ENCODE peak calls at places on chromosome 11, in four cellular contexts. D is IMR-90, K is H9, Q is H1. G is an unnamed sample. For H3K4me1, the result is how much of the 10 kb centered on the place peaks cover.

GRCh38 chr11:34916014-34916809 is at the start of the genes APIP and PDHX:
- DNase-seq in D (peak), K (peak), Q (peak), G (peak)

GRCh38 chr11:77602385-77603105 is 12.8 kb downstream of the AQP11 start:
- DNase-seq in D (peak), K (no peak), Q (no peak), G (no peak)

GRCh38 chr11:70420008-70420464 is 21.7 kb downstream of the CTTN start:
- DNase-seq in D (peak), K (no peak), Q (no peak), G (no peak)

GRCh38 chr11:27896096-27896495 is 195.8 kb upstream of the BDNF start:
- DNase-seq in D (no peak), K (no peak), Q (no peak), G (no peak)

GRCh38 chr11:103798456-103798855 is 238.0 kb upstream of the DDI1 start:
- DNase-seq in D (peak), K (no peak), Q (no peak), G (no peak)

GRCh38 chr11:43579171-43579918 is 101.2 kb upstream of the HSD17B12 start:
- DNase-seq in D (peak), K (peak), Q (peak), G (peak)

GRCh38 chr11:71383461-71383860 is 64.7 kb downstream of the DHCR7 start:
- DNase-seq in D (no peak), K (no peak), Q (no peak), G (no peak)

GRCh38 chr11:28962492-28962891 is 854.3 kb downstream of the METTL15 start:
- DNase-seq in D (no peak), K (no peak), Q (no peak), G (no peak)

GRCh38 chr11:122743949-122744876 is 88.7 kb downstream of the UBASH3B start:
- DNase-seq in D (no peak), K (no peak), Q (no peak), G (no peak)

GRCh38 chr11:108228236-108228635 is 5.4 kb downstream of the ATM start:
- DNase-seq in D (no peak), K (no peak), Q (no peak), G (no peak)

GRCh38 chr11:27218498-27219038 is 144.4 kb downstream of the CCDC34 start:
- DNase-seq in D (peak), K (no peak), Q (peak), G (peak)

GRCh38 chr11:120203626-120204025 is 7.2 kb upstream of the OAF start:
- DNase-seq in D (no peak), K (no peak), Q (no peak), G (no peak)

GRCh38 chr11:2825886-2826678 is 59.5 kb downstream of the CDKN1C start:
- DNase-seq in D (peak), K (no peak), Q (no peak), G (peak)

DNA sequence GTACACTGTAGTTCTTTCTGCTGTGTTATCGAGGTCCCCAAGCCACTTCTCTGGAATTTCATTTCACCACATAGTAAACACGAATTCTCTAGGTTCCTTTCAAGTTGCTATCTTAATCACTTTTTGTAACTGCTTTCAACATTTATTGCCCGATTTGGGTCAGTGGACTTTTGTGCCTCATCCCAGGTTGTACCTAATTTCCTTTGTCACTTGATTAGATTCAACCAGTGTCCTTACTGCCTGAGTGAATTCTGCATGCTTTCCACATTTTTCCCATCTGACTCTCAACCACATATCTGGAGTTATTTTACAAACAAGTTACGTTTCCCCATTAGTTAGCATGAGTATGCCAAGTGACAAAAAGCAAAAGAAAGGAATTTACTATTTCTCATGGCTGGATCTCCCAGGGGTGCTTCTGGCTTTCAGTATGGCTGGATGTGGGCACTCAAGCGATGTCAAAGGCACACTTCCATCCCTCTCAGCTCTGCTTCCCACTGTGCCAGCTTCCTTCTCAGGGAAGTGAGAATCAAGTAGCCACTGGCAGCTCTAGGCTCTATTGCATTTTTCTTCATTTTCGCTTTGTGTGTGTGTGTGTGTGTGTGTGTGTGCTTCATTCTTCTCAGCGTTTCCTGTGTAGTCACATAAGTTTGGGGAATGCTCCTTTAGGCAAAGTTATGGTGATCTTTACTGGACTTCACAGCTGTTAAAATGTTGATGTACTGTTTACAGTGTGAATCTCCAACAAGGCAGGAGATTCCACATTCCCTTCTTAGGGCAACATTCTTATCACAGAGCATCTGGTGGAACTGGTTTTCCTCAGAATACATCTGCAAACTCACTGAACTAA is 128.9 kb downstream of the DBX1 start:
- DNase-seq in D (peak), K (peak), Q (no peak), G (peak)
- H2BK5ac ChIP-seq in D (peak), K (no peak), Q (peak), G (peak)

GRCh38 chr11:1779806-1780699 is 16.3 kb upstream of the CTSD start:
- DNase-seq in D (no peak), K (peak), Q (no peak), G (no peak)
- H3K56ac ChIP-seq in D (no peak), K (no peak), Q (no peak), G (no peak)

GRCh38 chr11:94129505-94130335 is 1.1 kb downstream of the PANX1 start:
- DNase-seq in D (peak), K (peak), Q (peak), G (no peak)
- H3K4me1 ChIP-seq in D (under half), K (under half), Q (under half), G (under half)

DNA sequence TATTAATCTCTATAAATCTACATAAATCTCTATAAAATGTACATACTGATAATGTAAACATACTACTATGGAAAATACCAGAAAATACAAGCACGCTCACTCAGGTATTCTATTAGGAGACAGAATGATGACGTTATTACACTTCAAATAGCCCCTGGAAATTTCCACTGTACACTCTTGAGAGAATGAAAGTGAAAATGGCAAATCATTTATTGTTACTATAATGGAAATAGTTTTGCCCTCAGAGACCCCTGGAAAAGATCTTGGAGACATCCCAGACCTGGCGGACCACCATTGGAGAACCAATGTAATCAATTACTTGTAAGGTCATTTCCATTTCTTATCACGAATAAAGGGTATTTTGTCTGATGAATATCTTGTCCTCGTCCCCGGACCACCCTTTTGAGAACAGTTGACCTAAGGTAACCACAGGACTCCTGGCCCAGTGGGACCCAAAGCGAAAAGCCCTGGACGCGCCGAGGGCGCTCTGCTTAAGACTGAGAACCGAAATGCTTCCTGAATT is 509 bp upstream of the PRRG4 start:
- DNase-seq in D (no peak), K (no peak), Q (no peak), G (no peak)
- H2BK5ac ChIP-seq in D (no peak), K (no peak), Q (no peak), G (no peak)

GRCh38 chr11:100151944-100152343 is 535.1 kb upstream of the ARHGAP42 start:
- DNase-seq in D (no peak), K (no peak), Q (no peak), G (peak)
- H3K56ac ChIP-seq in D (no peak), K (no peak), Q (no peak), G (no peak)

DNA sequence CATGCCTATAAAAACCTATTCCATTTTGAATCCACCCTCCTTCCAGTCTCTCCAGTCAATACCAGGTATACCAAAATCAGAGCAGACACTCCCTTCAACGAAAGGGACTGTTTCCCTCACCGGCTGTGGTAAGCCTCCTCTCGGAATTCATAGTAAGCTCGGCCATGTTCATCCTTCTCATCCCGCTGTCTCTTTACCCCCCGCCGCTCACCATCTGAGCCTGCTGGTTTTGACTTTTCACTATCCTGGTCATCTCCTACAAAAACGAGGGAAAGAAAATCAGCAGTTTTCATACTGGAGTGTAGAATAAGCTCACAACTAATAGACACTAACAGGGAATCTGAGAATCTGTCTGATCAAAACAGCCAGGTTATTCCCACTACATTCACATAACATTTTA is 3.1 kb downstream of the HNRNPUL2 start:
- DNase-seq in D (no peak), K (no peak), Q (no peak), G (no peak)
- H3K4me1 ChIP-seq in D (under half), K (under half), Q (under half), G (under half)

GRCh38 chr11:64098318-64098831 is 62.6 kb downstream of the FLRT1 start:
- DNase-seq in D (no peak), K (no peak), Q (no peak), G (no peak)
- H2BK5ac ChIP-seq in D (no peak), K (no peak), Q (no peak), G (no peak)

DNA sequence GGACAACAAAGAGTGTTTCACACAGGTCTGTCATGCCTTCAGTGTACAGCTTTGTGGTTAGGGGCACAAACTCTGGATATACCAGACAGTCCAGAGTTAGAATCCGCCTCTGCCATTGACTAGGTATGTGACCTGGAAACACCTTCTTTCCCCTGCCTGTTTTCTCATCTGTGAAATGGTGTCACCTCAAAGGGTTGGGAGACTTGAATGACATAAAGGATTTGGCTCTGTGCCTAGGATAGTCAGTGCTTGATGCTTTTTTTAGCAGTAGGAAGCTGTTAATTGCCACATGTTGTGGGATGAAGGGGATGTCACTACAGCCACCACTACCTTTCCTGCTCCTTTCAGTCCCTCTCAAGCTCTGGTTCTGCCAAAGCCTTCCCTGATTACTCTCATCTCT is 17.4 kb upstream of the LRRC55 start:
- DNase-seq in D (no peak), K (no peak), Q (no peak), G (no peak)
- H3K56ac ChIP-seq in D (no peak), K (no peak), Q (no peak), G (no peak)

GRCh38 chr11:57357827-57358226 is 19.7 kb downstream of the P2RX3 start:
- DNase-seq in D (peak), K (no peak), Q (no peak), G (no peak)

GRCh38 chr11:57358991-57359390 is 20.8 kb downstream of the P2RX3 start:
- DNase-seq in D (no peak), K (no peak), Q (no peak), G (no peak)

GRCh38 chr11:57356179-57356757 is 18.1 kb downstream of the P2RX3 start:
- DNase-seq in D (no peak), K (no peak), Q (no peak), G (no peak)

GRCh38 chr11:57358543-57358961 is 20.4 kb downstream of the P2RX3 start:
- DNase-seq in D (peak), K (no peak), Q (no peak), G (no peak)

DNA sequence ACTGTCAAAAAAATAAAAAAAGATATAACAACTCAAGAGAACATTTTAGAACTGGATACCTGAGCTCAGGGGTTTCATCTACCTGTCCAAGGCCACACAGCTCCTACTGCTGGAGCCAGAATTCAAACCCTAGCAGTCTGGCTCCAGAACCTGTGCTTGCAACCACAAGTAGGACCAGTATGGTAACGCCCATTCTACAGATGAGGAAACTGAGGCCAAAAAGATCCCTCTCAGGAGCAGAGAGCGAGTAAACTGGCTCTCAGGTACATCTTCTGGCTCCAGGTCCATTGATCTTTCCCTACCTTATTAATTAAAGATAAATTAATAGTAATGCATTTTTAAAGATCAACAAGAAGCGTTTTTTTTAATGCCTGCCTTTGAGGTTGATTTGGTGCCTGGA is 19.2 kb downstream of the P2RX3 start:
- DNase-seq in D (no peak), K (no peak), Q (no peak), G (no peak)
- H3K4me1 ChIP-seq in D (under half), K (under half), Q (under half), G (under half)

GRCh38 chr11:6353367-6353987 is 33.2 kb upstream of the CAVIN3 start:
- DNase-seq in D (peak), K (peak), Q (peak), G (peak)

GRCh38 chr11:6351782-6352181 is 31.5 kb upstream of the CAVIN3 start:
- DNase-seq in D (peak), K (no peak), Q (no peak), G (no peak)

GRCh38 chr11:6356503-6356902 is 33.8 kb upstream of the SMPD1 start:
- DNase-seq in D (no peak), K (no peak), Q (no peak), G (no peak)

GRCh38 chr11:6357222-6357621 is 33.1 kb upstream of the SMPD1 start:
- DNase-seq in D (peak), K (no peak), Q (no peak), G (peak)

DNA sequence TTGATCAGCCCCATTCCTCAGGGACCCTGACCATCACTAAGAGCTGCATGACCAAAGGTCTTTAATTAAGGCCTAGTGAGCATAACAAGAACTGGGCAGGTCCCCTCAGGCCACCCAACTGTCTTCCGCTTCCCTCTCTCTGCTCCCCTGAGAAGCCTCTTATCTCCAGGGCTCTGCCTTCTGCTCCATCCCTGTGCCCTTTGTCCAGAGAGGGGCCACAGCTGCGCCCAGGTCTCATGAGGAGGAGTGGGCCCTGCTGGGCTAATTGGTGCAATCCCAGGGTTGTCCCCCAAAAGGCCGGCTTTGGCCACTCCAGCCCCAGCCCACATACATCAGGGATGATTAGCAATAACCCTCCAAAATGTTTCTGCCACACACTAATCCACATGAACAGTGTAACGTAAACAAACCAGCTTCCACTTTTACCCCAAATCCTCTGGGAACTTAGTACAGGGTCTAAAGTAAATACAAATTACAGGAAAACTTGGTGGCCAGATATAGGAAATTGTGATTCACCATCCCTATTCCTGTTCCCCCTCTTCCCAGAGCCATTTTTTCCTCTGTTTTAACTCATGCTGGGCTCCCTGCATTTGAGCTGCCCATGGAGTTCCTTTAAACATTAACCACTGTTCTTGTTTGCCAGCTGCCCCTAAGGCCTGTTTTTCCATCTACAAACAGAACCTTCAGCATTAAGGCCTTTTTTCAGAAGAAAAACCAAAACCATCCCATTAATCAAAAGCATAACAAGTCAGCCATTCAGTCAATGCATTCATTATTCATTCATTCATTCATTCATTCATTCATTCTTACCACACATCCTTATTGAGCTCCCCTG is 34.6 kb upstream of the CAVIN3 start:
- DNase-seq in D (no peak), K (no peak), Q (no peak), G (no peak)
- H2BK5ac ChIP-seq in D (no peak), K (no peak), Q (no peak), G (no peak)

G was measured in mesendoderm.